ENCODE peak calls at places on chromosomes 16 and 17, in eight cellular contexts. H, V, K, B, J, I, P and C are unnamed samples.

GRCh38 chr16:81889896-81890634 is 111.0 kb downstream of the PLCG2 start:
- DNase-seq in H (peak; percentile 56), V (peak; percentile 65), K (peak; percentile 76), B (no peak), J (no peak), I (peak; percentile 66), P (peak; percentile 51), C (peak; percentile 69)

GRCh38 chr16:85555549-85556455 is 57.3 kb upstream of the GSE1 start:
- DNase-seq in H (peak; percentile 42), V (peak; percentile 57), K (peak; percentile 78), B (no peak), J (peak; percentile 49), I (peak; percentile 55), P (peak; percentile 7), C (no peak)

GRCh38 chr17:17847102-17847501 is 10.3 kb upstream of the SREBF1 start:
- DNase-seq in H (no peak), V (no peak), K (peak; percentile 13), B (no peak), J (no peak), I (no peak), P (no peak), C (no peak)

GRCh38 chr16:31253642-31254045 is 6.1 kb upstream of the ITGAM start:
- DNase-seq in H (no peak), V (no peak), K (peak; percentile 13), B (peak; percentile 42), J (no peak), I (peak; percentile 27), P (no peak), C (no peak)

GRCh38 chr17:18860161-18860972 is 2.4 kb downstream of the PRPSAP2 start:
- DNase-seq in H (no peak), V (no peak), K (no peak), B (no peak), J (no peak), I (no peak), P (no peak), C (no peak)

GRCh38 chr17:45291170-45291805 is 25.5 kb downstream of the MAP3K14 start:
- DNase-seq in H (no peak), V (no peak), K (no peak), B (peak; percentile 86), J (no peak), I (no peak), P (no peak), C (no peak)

GRCh38 chr16:12516621-12517309 is 286.9 kb downstream of the CPPED1 start:
- DNase-seq in H (no peak), V (no peak), K (peak; percentile 68), B (no peak), J (no peak), I (no peak), P (no peak), C (no peak)

GRCh38 chr16:79380990-79381389 is 219.5 kb downstream of the MAF start:
- DNase-seq in H (no peak), V (no peak), K (no peak), B (no peak), J (no peak), I (no peak), P (no peak), C (no peak)

GRCh38 chr17:72687941-72688340 is 404.5 kb downstream of the SLC39A11 start:
- DNase-seq in H (no peak), V (no peak), K (no peak), B (no peak), J (no peak), I (no peak), P (peak; percentile 80), C (no peak)

GRCh38 chr17:66464921-66465320 is 162.5 kb downstream of the PRKCA start:
- DNase-seq in H (no peak), V (no peak), K (no peak), B (no peak), J (no peak), I (no peak), P (no peak), C (no peak)

GRCh38 chr17:82821554-82821953 is 18.3 kb downstream of the ZNF750 start:
- DNase-seq in H (no peak), V (no peak), K (no peak), B (no peak), J (no peak), I (no peak), P (no peak), C (no peak)

GRCh38 chr16:87304951-87305350 is 12.2 kb downstream of the C16orf95 start:
- DNase-seq in H (no peak), V (no peak), K (no peak), B (no peak), J (no peak), I (no peak), P (no peak), C (no peak)

GRCh38 chr17:78817123-78817522 is 23.5 kb downstream of the USP36 start:
- DNase-seq in H (no peak), V (no peak), K (peak; percentile 25), B (no peak), J (no peak), I (no peak), P (no peak), C (no peak)

GRCh38 chr16:877242-878065 is 76.9 kb upstream of the GNG13 start:
- DNase-seq in H (no peak), V (no peak), K (peak; percentile 9), B (no peak), J (peak; percentile 3), I (no peak), P (no peak), C (no peak)

GRCh38 chr17:2054262-2054739 is 602 bp upstream of the HIC1 start:
- DNase-seq in H (no peak), V (peak; percentile 69), K (peak; percentile 34), B (no peak), J (no peak), I (no peak), P (peak; percentile 44), C (peak; percentile 55)

GRCh38 chr17:44000141-44000860 is 4.1 kb upstream of the NAGS start:
- DNase-seq in H (no peak), V (no peak), K (no peak), B (no peak), J (no peak), I (no peak), P (no peak), C (no peak)

GRCh38 chr17:688100-688989 is 26.3 kb downstream of the VPS53 start:
- DNase-seq in H (peak; percentile 40), V (peak; percentile 36), K (peak; percentile 63), B (no peak), J (no peak), I (no peak), P (no peak), C (no peak)

GRCh38 chr16:89602273-89602951 is 11.0 kb upstream of the DPEP1 start:
- DNase-seq in H (peak; percentile 94), V (peak; percentile 87), K (no peak), B (no peak), J (no peak), I (no peak), P (peak; percentile 86), C (peak; percentile 79)

GRCh38 chr16:90019543-90020259 is 445 bp upstream of the DBNDD1 start:
- DNase-seq in H (peak; percentile 62), V (peak; percentile 86), K (peak; percentile 50), B (no peak), J (peak; percentile 40), I (peak; percentile 40), P (no peak), C (peak; percentile 79)

GRCh38 chr17:7835818-7836595 is 2.0 kb downstream of the KDM6B start:
- DNase-seq in H (peak; percentile 36), V (peak; percentile 70), K (peak; percentile 87), B (peak; percentile 75), J (peak; percentile 82), I (peak; percentile 74), P (peak; percentile 70), C (peak; percentile 61)

GRCh38 chr17:11996722-11997146 is 541 bp downstream of the ZNF18 start:
- DNase-seq in H (peak; percentile 14), V (no peak), K (peak; percentile 61), B (peak; percentile 37), J (no peak), I (peak; percentile 44), P (peak; percentile 54), C (peak; percentile 48)
- TF ChIP-seq CTCF in H (peak; percentile 24), V (no peak), K (no peak), B (no peak), J (no peak), I (peak; percentile 9), P (peak; percentile 11), C (no peak)

GRCh38 chr17:34542700-34543336 is 36.6 kb upstream of the TMEM132E start:
- DNase-seq in H (peak; percentile 17), V (peak; percentile 4), K (peak; percentile 65), B (no peak), J (no peak), I (peak; percentile 27), P (no peak), C (no peak)
- TF ChIP-seq CTCF in H (peak; percentile 81), V (peak; percentile 81), K (peak; percentile 66), B (peak; percentile 60), J (peak; percentile 81), I (peak; percentile 35), P (peak; percentile 87), C (peak; percentile 96)

GRCh38 chr16:3264137-3265036 is 8.0 kb upstream of the MEFV start:
- DNase-seq in H (peak; percentile 98), V (peak; percentile 98), K (peak; percentile 95), B (peak; percentile 95), J (peak; percentile 98), I (peak; percentile 95), P (peak; percentile 98), C (peak; percentile 99)
- TF ChIP-seq CTCF in H (peak; percentile 50), V (peak; percentile 42), K (no peak), B (peak; percentile 33), J (peak; percentile 53), I (no peak), P (peak; percentile 34), C (peak; percentile 44)

GRCh38 chr17:38430316-38430715 is 2.1 kb downstream of the ARHGAP23 start:
- DNase-seq in H (no peak), V (no peak), K (no peak), B (no peak), J (no peak), I (no peak), P (no peak), C (peak; percentile 46)

GRCh38 chr17:38428150-38428642 is at the start of gene ARHGAP23:
- DNase-seq in H (no peak), V (peak; percentile 65), K (peak; percentile 25), B (peak; percentile 42), J (peak; percentile 80), I (peak; percentile 64), P (peak; percentile 24), C (peak; percentile 67)

GRCh38 chr17:38428643-38429371 is 543 bp downstream of the ARHGAP23 start:
- DNase-seq in H (no peak), V (peak; percentile 44), K (peak; percentile 34), B (peak; percentile 58), J (peak; percentile 68), I (peak; percentile 44), P (no peak), C (peak; percentile 20)

GRCh38 chr17:38430822-38431221 is 2.6 kb downstream of the ARHGAP23 start:
- DNase-seq in H (no peak), V (no peak), K (no peak), B (no peak), J (no peak), I (no peak), P (no peak), C (no peak)

DNA sequence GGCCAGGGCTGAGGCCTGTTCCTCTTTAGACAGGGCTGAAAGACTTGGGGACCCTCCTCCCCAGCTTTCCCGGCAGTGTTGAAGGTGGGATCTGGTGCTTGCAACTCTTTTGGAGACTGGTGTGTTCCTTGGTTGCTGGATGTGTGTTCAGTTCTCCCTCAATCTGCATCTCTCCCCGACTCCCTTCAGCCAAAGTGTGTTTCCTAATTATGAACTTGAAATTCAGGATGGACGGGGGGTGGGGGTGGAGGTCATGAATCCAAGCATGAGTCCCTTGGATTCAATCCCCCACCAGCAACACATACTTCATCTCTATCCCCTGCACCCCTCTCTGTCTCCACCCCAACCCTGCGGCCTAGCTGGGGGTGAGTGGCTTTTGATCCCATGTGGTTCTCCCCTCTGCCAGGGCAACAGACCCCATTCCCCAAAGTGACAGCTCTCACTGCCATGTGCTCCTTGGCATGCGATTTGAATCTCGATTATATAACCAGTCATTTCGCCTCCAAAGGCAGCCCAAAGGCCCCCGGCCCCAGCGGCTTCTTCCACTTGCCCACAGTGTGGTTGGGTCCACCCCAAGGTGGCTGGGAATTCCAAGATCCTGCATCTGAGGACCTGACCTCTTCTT is 1.3 kb downstream of the ARHGAP23 start:
- DNase-seq in H (no peak), V (no peak), K (no peak), B (no peak), J (no peak), I (no peak), P (no peak), C (no peak)
- TF ChIP-seq CTCF in H (no peak), V (no peak), K (no peak), B (no peak), J (no peak), I (no peak), P (no peak), C (no peak)